ENCODE peak calls at places on chromosomes 16 and 17, in six cellular contexts. One of them, this sample, is unnamed.

GRCh38 chr16:64019339-64019738 is 1102.5 kb downstream of the CDH11 start:
- DNase-seq in lung: no peak
- DNase-seq in thoracic aorta: no peak
- DNase-seq in brain microvascular endothelial cell: no peak
- DNase-seq in A673: no peak
- DNase-seq in stomach: no peak
- DNase-seq in this sample: no peak

GRCh38 chr17:19805006-19805405 is 56.9 kb upstream of the ALDH3A1 start:
- DNase-seq in lung: no peak
- DNase-seq in thoracic aorta: no peak
- DNase-seq in brain microvascular endothelial cell: no peak
- DNase-seq in A673: no peak
- DNase-seq in stomach: no peak
- DNase-seq in this sample: no peak

GRCh38 chr17:72376486-72377345 is 255.9 kb downstream of the SOX9 start:
- DNase-seq in lung: no peak
- DNase-seq in thoracic aorta: no peak
- DNase-seq in brain microvascular endothelial cell: no peak
- DNase-seq in A673: peak
- DNase-seq in stomach: no peak
- DNase-seq in this sample: no peak

GRCh38 chr16:57387598-57388354 is 15.5 kb downstream of the CX3CL1 start:
- DNase-seq in lung: no peak
- DNase-seq in thoracic aorta: no peak
- DNase-seq in brain microvascular endothelial cell: no peak
- DNase-seq in A673: no peak
- DNase-seq in stomach: no peak
- DNase-seq in this sample: no peak

GRCh38 chr16:65994305-65994704 is 372.2 kb upstream of the CDH5 start:
- DNase-seq in lung: no peak
- DNase-seq in thoracic aorta: no peak
- DNase-seq in brain microvascular endothelial cell: no peak
- DNase-seq in A673: peak
- DNase-seq in stomach: no peak
- DNase-seq in this sample: peak

GRCh38 chr16:54241525-54241924 is 45.1 kb downstream of the IRX3 start:
- DNase-seq in lung: no peak
- DNase-seq in thoracic aorta: no peak
- DNase-seq in brain microvascular endothelial cell: no peak
- DNase-seq in A673: no peak
- DNase-seq in stomach: no peak
- DNase-seq in this sample: no peak

GRCh38 chr17:66667491-66668030 is 167.4 kb upstream of the CACNG5 start:
- DNase-seq in lung: no peak
- DNase-seq in thoracic aorta: no peak
- DNase-seq in brain microvascular endothelial cell: no peak
- DNase-seq in A673: no peak
- DNase-seq in stomach: no peak
- DNase-seq in this sample: no peak

GRCh38 chr16:56932588-56933265 is 785 bp downstream of the HERPUD1 start:
- DNase-seq in lung: peak
- DNase-seq in thoracic aorta: peak
- DNase-seq in brain microvascular endothelial cell: peak
- DNase-seq in A673: peak
- DNase-seq in stomach: peak
- DNase-seq in this sample: peak

GRCh38 chr16:69386596-69386995 is 789 bp upstream of the TERF2 start:
- DNase-seq in lung: no peak
- DNase-seq in thoracic aorta: no peak
- DNase-seq in brain microvascular endothelial cell: peak
- DNase-seq in A673: no peak
- DNase-seq in stomach: no peak
- DNase-seq in this sample: peak

GRCh38 chr17:43385046-43385831 is 13.6 kb upstream of the ARL4D start:
- DNase-seq in lung: no peak
- DNase-seq in thoracic aorta: no peak
- DNase-seq in brain microvascular endothelial cell: no peak
- DNase-seq in A673: no peak
- DNase-seq in stomach: no peak
- DNase-seq in this sample: no peak

GRCh38 chr17:35740997-35741931 is 9.8 kb downstream of the RASL10B start:
- DNase-seq in lung: no peak
- DNase-seq in thoracic aorta: no peak
- DNase-seq in brain microvascular endothelial cell: no peak
- DNase-seq in A673: no peak
- DNase-seq in stomach: no peak
- DNase-seq in this sample: no peak
- H3K4me3 ChIP-seq in lung: no peak
- H3K4me3 ChIP-seq in thoracic aorta: peak
- H3K4me3 ChIP-seq in brain microvascular endothelial cell: no peak
- H3K4me3 ChIP-seq in A673: no peak
- H3K4me3 ChIP-seq in stomach: peak
- H3K4me3 ChIP-seq in this sample: no peak

GRCh38 chr17:2796164-2797140 is at the start of gene RAP1GAP2:
- DNase-seq in lung: peak
- DNase-seq in thoracic aorta: no peak
- DNase-seq in brain microvascular endothelial cell: no peak
- DNase-seq in A673: no peak
- DNase-seq in stomach: peak
- DNase-seq in this sample: no peak
- TF ChIP-seq CTCF in lung: no peak
- TF ChIP-seq CTCF in thoracic aorta: no peak
- TF ChIP-seq CTCF in brain microvascular endothelial cell: no peak
- TF ChIP-seq CTCF in A673: no peak
- TF ChIP-seq CTCF in stomach: no peak
- TF ChIP-seq CTCF in this sample: no peak

DNA sequence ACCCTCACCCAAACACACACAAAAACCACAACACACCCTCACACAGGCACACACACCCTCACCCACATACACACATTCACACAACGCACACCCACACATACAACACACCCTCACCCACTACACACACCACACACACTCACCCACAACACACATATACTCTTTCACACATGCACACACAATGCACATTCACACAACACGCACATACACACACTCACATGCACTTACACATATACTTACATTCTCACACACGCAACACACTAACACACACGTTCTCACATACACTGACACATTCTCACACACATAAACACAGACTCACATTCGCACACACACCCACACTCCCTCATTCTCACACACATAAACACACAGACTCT is 3.8 kb downstream of the ASGR1 start:
- DNase-seq in lung: no peak
- DNase-seq in thoracic aorta: no peak
- DNase-seq in brain microvascular endothelial cell: no peak
- DNase-seq in A673: no peak
- DNase-seq in stomach: no peak
- DNase-seq in this sample: no peak
- H3K4me3 ChIP-seq in lung: no peak
- H3K4me3 ChIP-seq in thoracic aorta: no peak
- H3K4me3 ChIP-seq in brain microvascular endothelial cell: no peak
- H3K4me3 ChIP-seq in A673: no peak
- H3K4me3 ChIP-seq in stomach: no peak
- H3K4me3 ChIP-seq in this sample: no peak

DNA sequence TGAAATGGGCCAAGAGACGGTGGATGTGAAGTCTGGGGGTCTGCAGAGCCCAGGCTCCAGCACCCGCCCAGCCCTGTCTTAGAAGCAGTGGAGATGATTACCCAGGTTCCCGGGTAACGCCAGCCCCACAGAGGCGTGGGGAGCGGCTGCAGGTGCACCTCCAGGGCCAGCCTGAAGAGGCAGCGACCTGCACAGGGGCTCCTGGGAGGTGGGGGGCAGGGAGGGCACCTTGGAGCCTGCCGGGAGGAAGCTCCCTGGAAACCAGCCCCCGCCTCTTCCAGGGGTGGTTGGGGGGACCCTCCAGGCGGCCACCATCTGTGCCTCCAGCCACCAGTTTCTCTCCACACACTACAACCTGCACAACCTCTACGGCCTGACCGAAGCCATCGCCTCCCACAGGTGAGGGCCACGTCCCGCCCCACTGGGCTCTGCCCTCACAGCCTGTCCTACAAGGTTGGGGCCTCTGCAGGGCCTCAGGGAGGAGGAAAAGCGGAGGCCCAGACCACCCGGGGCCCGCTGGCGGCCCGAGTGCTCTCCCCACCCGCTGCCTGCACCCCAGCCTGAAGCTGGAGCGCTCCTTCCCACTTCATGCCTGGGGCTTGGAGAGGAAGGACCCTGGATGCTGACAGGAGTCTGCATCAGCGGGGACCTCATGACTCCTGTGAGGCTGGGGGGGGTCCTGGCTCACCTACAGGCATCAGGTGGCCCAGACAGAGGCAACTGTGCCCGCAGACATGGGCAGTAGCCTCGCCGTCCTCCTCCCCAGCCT is 10.5 kb downstream of the GAA start:
- DNase-seq in lung: no peak
- DNase-seq in thoracic aorta: no peak
- DNase-seq in brain microvascular endothelial cell: no peak
- DNase-seq in A673: no peak
- DNase-seq in stomach: peak
- DNase-seq in this sample: no peak
- TF ChIP-seq CTCF in lung: no peak
- TF ChIP-seq CTCF in thoracic aorta: no peak
- TF ChIP-seq CTCF in brain microvascular endothelial cell: no peak
- TF ChIP-seq CTCF in A673: no peak
- TF ChIP-seq CTCF in stomach: no peak
- TF ChIP-seq CTCF in this sample: no peak

GRCh38 chr17:41837761-41838538 is at the start of gene KLHL10:
- DNase-seq in lung: no peak
- DNase-seq in thoracic aorta: no peak
- DNase-seq in brain microvascular endothelial cell: no peak
- DNase-seq in A673: no peak
- DNase-seq in stomach: no peak
- DNase-seq in this sample: no peak
- H3K4me3 ChIP-seq in lung: no peak
- H3K4me3 ChIP-seq in thoracic aorta: peak
- H3K4me3 ChIP-seq in brain microvascular endothelial cell: no peak
- H3K4me3 ChIP-seq in A673: peak
- H3K4me3 ChIP-seq in stomach: peak
- H3K4me3 ChIP-seq in this sample: no peak

GRCh38 chr16:87854907-87855683 is 14.2 kb downstream of the SLC7A5 start:
- DNase-seq in lung: no peak
- DNase-seq in thoracic aorta: no peak
- DNase-seq in brain microvascular endothelial cell: no peak
- DNase-seq in A673: no peak
- DNase-seq in stomach: no peak
- DNase-seq in this sample: no peak

GRCh38 chr16:87855852-87856715 is 13.2 kb downstream of the SLC7A5 start:
- DNase-seq in lung: no peak
- DNase-seq in thoracic aorta: no peak
- DNase-seq in brain microvascular endothelial cell: peak
- DNase-seq in A673: no peak
- DNase-seq in stomach: peak
- DNase-seq in this sample: peak

GRCh38 chr16:87853411-87854052 is 15.8 kb downstream of the SLC7A5 start:
- DNase-seq in lung: peak
- DNase-seq in thoracic aorta: peak
- DNase-seq in brain microvascular endothelial cell: peak
- DNase-seq in A673: peak
- DNase-seq in stomach: peak
- DNase-seq in this sample: peak

GRCh38 chr16:87854053-87854906 is 15.0 kb downstream of the SLC7A5 start:
- DNase-seq in lung: no peak
- DNase-seq in thoracic aorta: no peak
- DNase-seq in brain microvascular endothelial cell: no peak
- DNase-seq in A673: no peak
- DNase-seq in stomach: no peak
- DNase-seq in this sample: peak

GRCh38 chr16:87856796-87857228 is 12.5 kb downstream of the SLC7A5 start:
- DNase-seq in lung: no peak
- DNase-seq in thoracic aorta: no peak
- DNase-seq in brain microvascular endothelial cell: no peak
- DNase-seq in A673: no peak
- DNase-seq in stomach: no peak
- DNase-seq in this sample: no peak
- TF ChIP-seq CTCF in lung: no peak
- TF ChIP-seq CTCF in thoracic aorta: no peak
- TF ChIP-seq CTCF in brain microvascular endothelial cell: no peak
- TF ChIP-seq CTCF in A673: no peak
- TF ChIP-seq CTCF in stomach: no peak
- TF ChIP-seq CTCF in this sample: no peak

DNA sequence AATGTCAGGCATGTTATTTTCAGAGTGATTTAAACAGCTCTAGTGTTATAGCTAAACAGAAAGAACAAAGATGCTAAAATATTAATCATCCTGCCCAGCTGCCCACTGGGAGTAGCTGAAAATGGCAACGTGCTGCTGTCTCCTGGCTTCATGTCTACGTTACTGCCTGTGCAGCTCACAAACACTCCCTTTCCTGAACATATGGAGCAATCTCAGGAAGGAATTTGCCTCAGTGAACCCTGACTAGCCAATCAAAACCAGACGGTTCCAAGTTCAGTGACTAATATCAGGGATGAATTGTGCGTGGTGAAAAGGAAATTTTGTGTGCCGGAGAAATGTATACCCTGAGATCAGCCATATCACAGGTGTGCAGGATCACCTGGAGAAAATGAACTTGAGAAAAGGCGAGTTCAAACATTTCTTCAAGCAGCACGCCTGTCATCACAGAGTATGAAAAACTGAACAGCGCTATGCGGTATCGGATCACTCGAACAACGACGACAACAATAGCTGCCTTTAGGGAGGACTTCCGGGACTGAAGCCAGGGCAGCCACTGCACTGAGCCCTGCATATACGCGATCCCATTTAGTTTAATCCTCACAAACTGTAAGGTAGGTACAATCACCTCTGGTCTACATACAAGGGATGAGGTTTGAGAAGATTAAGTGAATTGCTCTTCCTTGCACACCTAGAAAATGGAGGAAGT is 110.3 kb downstream of the STX8 start:
- DNase-seq in lung: no peak
- DNase-seq in thoracic aorta: no peak
- DNase-seq in brain microvascular endothelial cell: peak
- DNase-seq in A673: no peak
- DNase-seq in stomach: no peak
- DNase-seq in this sample: peak
- H3K4me3 ChIP-seq in lung: no peak
- H3K4me3 ChIP-seq in thoracic aorta: peak
- H3K4me3 ChIP-seq in brain microvascular endothelial cell: no peak
- H3K4me3 ChIP-seq in A673: no peak
- H3K4me3 ChIP-seq in stomach: no peak
- H3K4me3 ChIP-seq in this sample: no peak

GRCh38 chr17:46854948-46855347 is 3.6 kb downstream of the WNT9B start:
- DNase-seq in lung: no peak
- DNase-seq in thoracic aorta: no peak
- DNase-seq in brain microvascular endothelial cell: no peak
- DNase-seq in A673: no peak
- DNase-seq in stomach: no peak
- DNase-seq in this sample: no peak
- TF ChIP-seq CTCF in lung: no peak
- TF ChIP-seq CTCF in thoracic aorta: no peak
- TF ChIP-seq CTCF in brain microvascular endothelial cell: no peak
- TF ChIP-seq CTCF in A673: no peak
- TF ChIP-seq CTCF in stomach: no peak
- TF ChIP-seq CTCF in this sample: no peak

GRCh38 chr17:81108220-81108619 is 57.1 kb upstream of the PVALEF start:
- DNase-seq in lung: no peak
- DNase-seq in thoracic aorta: no peak
- DNase-seq in brain microvascular endothelial cell: no peak
- DNase-seq in A673: no peak
- DNase-seq in stomach: no peak
- DNase-seq in this sample: no peak
- H3K4me3 ChIP-seq in lung: no peak
- H3K4me3 ChIP-seq in thoracic aorta: no peak
- H3K4me3 ChIP-seq in brain microvascular endothelial cell: no peak
- H3K4me3 ChIP-seq in A673: no peak
- H3K4me3 ChIP-seq in stomach: no peak
- H3K4me3 ChIP-seq in this sample: no peak